ENCODE peak calls at places on chromosomes 7 and 10, in four cellular contexts. H is HepG2, B is K562, L is HCT116. D is an unnamed sample.

GRCh38 chr10:86687750-86688149 is 19.4 kb downstream of the LDB3 start:
- DNase-seq in H (no peak), B (no peak), L (no peak), D (no peak)

GRCh38 chr7:43649755-43650274 is 66.9 kb downstream of the STK17A start:
- DNase-seq in H (no peak), B (no peak), L (no peak), D (no peak)

GRCh38 chr7:91565499-91566331 is 301.5 kb downstream of the FZD1 start:
- DNase-seq in H (peak; percentile 95), B (no peak), L (no peak), D (no peak)

GRCh38 chr7:50262916-50263690 is 41.4 kb upstream of the IKZF1 start:
- DNase-seq in H (no peak), B (no peak), L (no peak), D (no peak)

GRCh38 chr7:17523813-17524741 is 225.6 kb downstream of the AHR start:
- DNase-seq in H (peak; percentile 44), B (no peak), L (no peak), D (peak; percentile 64)

GRCh38 chr7:134009314-134010109 is 117.6 kb upstream of the LRGUK start:
- DNase-seq in H (no peak), B (no peak), L (no peak), D (no peak)

GRCh38 chr10:114239117-114239993 is at the start of gene VWA2:
- DNase-seq in H (no peak), B (no peak), L (no peak), D (no peak)

GRCh38 chr10:69632516-69633199 is 2.6 kb downstream of the FAM241B start:
- DNase-seq in H (no peak), B (no peak), L (no peak), D (no peak)

GRCh38 chr7:94012748-94013147 is 8.6 kb upstream of the BET1 start:
- DNase-seq in H (no peak), B (no peak), L (no peak), D (no peak)

GRCh38 chr10:481636-482035 is 207.8 kb downstream of the DIP2C start:
- DNase-seq in H (no peak), B (no peak), L (no peak), D (no peak)

GRCh38 chr10:59675812-59676211 is 33.8 kb downstream of the SLC16A9 start:
- DNase-seq in H (peak; percentile 28), B (no peak), L (no peak), D (no peak)

GRCh38 chr10:132575320-132576201 is 38.0 kb downstream of the INPP5A start:
- DNase-seq in H (no peak), B (no peak), L (no peak), D (peak; percentile 32)

GRCh38 chr10:83545901-83546391 is 593.4 kb upstream of the GHITM start:
- DNase-seq in H (no peak), B (no peak), L (no peak), D (no peak)

GRCh38 chr7:45241339-45242109 is 83.9 kb downstream of the RAMP3 start:
- DNase-seq in H (no peak), B (peak; percentile 65), L (no peak), D (no peak)

GRCh38 chr10:22252801-22253577 is 35.2 kb upstream of the EBLN1 start:
- DNase-seq in H (no peak), B (no peak), L (no peak), D (no peak)

GRCh38 chr10:42783181-42783549 is 570 bp downstream of the BMS1 start:
- DNase-seq in H (peak; percentile 16), B (no peak), L (no peak), D (no peak)

GRCh38 chr7:6284055-6284400 is 11.6 kb upstream of the CYTH3 start:
- DNase-seq in H (no peak), B (no peak), L (no peak), D (no peak)

GRCh38 chr10:116133641-116134040 is 139.4 kb downstream of the GFRA1 start:
- DNase-seq in H (no peak), B (no peak), L (no peak), D (no peak)

GRCh38 chr7:129776397-129776792 is 164.9 kb downstream of the NRF1 start:
- DNase-seq in H (no peak), B (no peak), L (no peak), D (no peak)

GRCh38 chr10:98376485-98376884 is 38.5 kb downstream of the PYROXD2 start:
- DNase-seq in H (no peak), B (no peak), L (no peak), D (no peak)

GRCh38 chr7:27709137-27710075 is 30.6 kb upstream of the TAX1BP1 start:
- DNase-seq in H (no peak), B (no peak), L (no peak), D (no peak)

GRCh38 chr7:20114463-20114862 is 102.7 kb downstream of the MACC1 start:
- DNase-seq in H (no peak), B (no peak), L (no peak), D (no peak)

GRCh38 chr10:12717981-12718707 is 283.4 kb downstream of the CCDC3 start:
- DNase-seq in H (peak; percentile 4), B (no peak), L (no peak), D (no peak)

GRCh38 chr10:91296471-91296870 is 76.0 kb downstream of the PCGF5 start:
- DNase-seq in H (peak; percentile 37), B (no peak), L (peak; percentile 64), D (no peak)

GRCh38 chr10:130372866-130373265 is 236.7 kb downstream of the GLRX3 start:
- DNase-seq in H (no peak), B (no peak), L (no peak), D (no peak)

GRCh38 chr7:149495785-149496641 is 1.6 kb downstream of the ZNF746 start:
- DNase-seq in H (peak; percentile 54), B (no peak), L (no peak), D (no peak)

GRCh38 chr10:114538544-114538906 is 119.5 kb downstream of the ABLIM1 start:
- DNase-seq in H (no peak), B (no peak), L (no peak), D (no peak)

GRCh38 chr10:110074986-110075664 is 67.3 kb downstream of the ADD3 start:
- DNase-seq in H (no peak), B (no peak), L (no peak), D (no peak)

GRCh38 chr10:92627845-92628480 is 35.0 kb downstream of the KIF11 start:
- DNase-seq in H (no peak), B (no peak), L (no peak), D (no peak)

GRCh38 chr7:115707236-115707635 is 323.3 kb downstream of the TFEC start:
- DNase-seq in H (peak; percentile 30), B (no peak), L (peak; percentile 66), D (no peak)

GRCh38 chr10:2023687-2024086 is 286.4 kb upstream of the ADARB2 start:
- DNase-seq in H (no peak), B (no peak), L (no peak), D (no peak)

GRCh38 chr10:109166935-109167334 is 756.4 kb downstream of the XPNPEP1 start:
- DNase-seq in H (no peak), B (no peak), L (no peak), D (no peak)

GRCh38 chr7:5139998-5140397 is 50.0 kb upstream of the WIPI2 start:
- DNase-seq in H (peak; percentile 32), B (peak; percentile 10), L (peak; percentile 39), D (no peak)

GRCh38 chr7:5780801-5781496 is 514 bp downstream of the RNF216 start:
- DNase-seq in H (no peak), B (no peak), L (no peak), D (no peak)

GRCh38 chr10:28722065-28722803 is 44.9 kb downstream of the BAMBI start:
- DNase-seq in H (no peak), B (no peak), L (no peak), D (no peak)

DNA sequence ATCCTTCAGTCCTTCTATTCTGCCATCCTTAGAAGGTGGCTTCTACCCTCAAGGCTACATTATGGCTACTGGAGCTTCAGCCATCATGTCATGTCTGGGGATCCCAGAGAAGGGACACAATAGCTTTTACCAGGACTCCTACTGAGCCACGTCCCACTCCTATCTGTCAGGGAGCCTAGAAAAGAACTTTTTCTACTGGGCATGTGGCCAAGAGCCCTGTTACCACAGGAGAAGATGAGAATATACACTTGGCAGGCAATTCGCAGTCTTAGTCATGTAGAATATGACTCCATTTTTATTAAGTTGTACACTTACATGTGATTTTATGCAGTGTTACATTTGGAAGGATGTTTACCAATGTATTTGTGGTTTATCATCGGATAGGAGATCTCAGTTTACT is 64.6 kb upstream of the KCNMA1 start:
- DNase-seq in H (no peak), B (no peak), L (no peak), D (no peak)
- H3K4me3 ChIP-seq in H (no peak overlapping the region), B (no peak overlapping the region), L (no peak overlapping the region), D (no peak overlapping the region)

DNA sequence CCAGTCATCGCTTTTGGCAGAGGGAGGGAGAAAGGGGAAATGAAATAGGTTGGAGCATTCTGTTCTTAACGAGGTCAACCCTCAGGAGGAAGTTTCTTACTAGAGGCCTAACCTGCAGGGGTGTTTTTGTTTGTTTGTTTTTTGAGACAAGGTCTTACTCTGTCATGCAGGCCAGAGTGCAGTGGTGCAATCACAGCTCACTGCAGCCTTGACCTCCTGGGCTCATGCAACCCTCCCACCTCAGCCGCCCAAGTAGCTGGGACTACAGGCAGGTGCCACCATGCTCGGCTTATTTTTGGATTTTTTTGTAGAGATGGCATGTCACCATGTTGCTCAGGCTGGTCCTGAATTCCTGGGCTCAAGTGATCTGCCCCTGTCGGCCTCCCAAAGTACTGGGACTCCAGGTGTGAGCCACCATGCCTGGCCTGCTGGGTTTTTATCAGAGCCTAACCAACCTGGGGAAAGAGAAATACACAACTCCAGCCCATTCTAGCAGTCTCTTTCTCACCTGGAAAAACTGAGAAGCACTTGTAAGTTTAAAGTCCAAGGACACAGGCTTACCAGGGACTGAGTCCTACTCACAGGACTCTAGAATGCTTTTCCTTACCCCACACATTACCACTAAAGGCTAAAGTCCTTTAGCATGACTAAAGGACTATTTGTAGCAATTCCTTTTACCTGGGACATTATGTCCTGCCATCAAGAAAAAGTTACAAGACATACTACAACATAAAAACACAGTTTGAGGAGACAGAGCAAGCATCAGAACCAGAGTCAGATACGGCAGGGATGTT is 101.0 kb upstream of the EGFR start:
- DNase-seq in H (peak; percentile 15), B (no peak), L (no peak), D (no peak)
- TF ChIP-seq REST in H (no peak), B (no peak), L (no peak), D (no peak)

GRCh38 chr10:9636206-9636605 is 1381.5 kb upstream of the CELF2 start:
- DNase-seq in H (no peak), B (no peak), L (no peak), D (no peak)

GRCh38 chr10:9635691-9636090 is 1382.0 kb upstream of the CELF2 start:
- DNase-seq in H (no peak), B (no peak), L (no peak), D (no peak)

GRCh38 chr10:9634466-9634865 is 1383.2 kb upstream of the CELF2 start:
- DNase-seq in H (no peak), B (no peak), L (no peak), D (no peak)
- TF ChIP-seq TCF7L2 in H (no peak), B (no peak), L (no peak), D (no peak)

GRCh38 chr7:74093671-74094223 is 10.1 kb downstream of the LIMK1 start:
- DNase-seq in H (no peak), B (no peak), L (no peak), D (no peak)

GRCh38 chr7:74087791-74088453 is 4.3 kb downstream of the LIMK1 start:
- DNase-seq in H (no peak), B (no peak), L (no peak), D (no peak)

GRCh38 chr7:74094224-74095095 is 10.9 kb downstream of the LIMK1 start:
- DNase-seq in H (no peak), B (peak; percentile 75), L (peak; percentile 51), D (peak; percentile 61)

GRCh38 chr7:74092964-74093339 is 9.3 kb downstream of the LIMK1 start:
- DNase-seq in H (no peak), B (peak; percentile 17), L (no peak), D (no peak)

GRCh38 chr7:74092321-74092963 is 8.8 kb downstream of the LIMK1 start:
- DNase-seq in H (no peak), B (peak; percentile 16), L (no peak), D (no peak)
- H3K4me3 ChIP-seq in H (no peak overlapping the region), B (no peak overlapping the region), L (no peak overlapping the region), D (no peak overlapping the region)